ENCODE peak calls at places on chromosome 17, in four cellular contexts. W is lower leg skin, O is IMR-90, K is PC-9. P is an unnamed sample.
A peak's percentile ranks its signal among the peaks of the same experiment; 100 is the strongest.

GRCh38 chr17:17750881-17751280 is 69.6 kb downstream of the RAI1 start:
- DNase-seq in W (no peak), O (no peak), K (peak; percentile 32), P (peak; percentile 74)

GRCh38 chr17:43834106-43834505 is 1.2 kb upstream of the MPP3 start:
- DNase-seq in W (peak; percentile 41), O (peak; percentile 25), K (peak; percentile 51), P (no peak)

GRCh38 chr17:18944646-18945045 is 7.3 kb upstream of the SLC5A10 start:
- DNase-seq in W (no peak), O (no peak), K (no peak), P (no peak)

GRCh38 chr17:51427259-51428255 is 167.2 kb downstream of the UTP18 start:
- DNase-seq in W (no peak), O (no peak), K (no peak), P (peak; percentile 43)

GRCh38 chr17:82492647-82493516 is 26.6 kb upstream of the FOXK2 start:
- DNase-seq in W (no peak), O (peak; percentile 76), K (peak; percentile 63), P (no peak)

GRCh38 chr17:27793168-27793905 is 7.0 kb downstream of the NOS2 start:
- DNase-seq in W (no peak), O (no peak), K (no peak), P (no peak)

GRCh38 chr17:77327566-77328463 is 187.0 kb downstream of the SEC14L1 start:
- DNase-seq in W (no peak), O (no peak), K (no peak), P (no peak)

GRCh38 chr17:70447588-70447987 is 278.3 kb downstream of the KCNJ2 start:
- DNase-seq in W (no peak), O (no peak), K (no peak), P (no peak)

GRCh38 chr17:81385320-81386111 is 9.7 kb upstream of the BAHCC1 start:
- DNase-seq in W (no peak), O (no peak), K (no peak), P (no peak)

GRCh38 chr17:50591338-50591737 is 30.8 kb downstream of the CACNA1G start:
- DNase-seq in W (no peak), O (no peak), K (no peak), P (no peak)

GRCh38 chr17:56707312-56708219 is 114.1 kb downstream of the NOG start:
- DNase-seq in W (no peak), O (peak; percentile 65), K (no peak), P (no peak)

GRCh38 chr17:27496501-27496943 is 40.3 kb downstream of the KSR1 start:
- DNase-seq in W (no peak), O (no peak), K (no peak), P (peak; percentile 63)

GRCh38 chr17:62760888-62761267 is 47.2 kb downstream of the MARCHF10 start:
- DNase-seq in W (no peak), O (no peak), K (peak; percentile 54), P (no peak)

GRCh38 chr17:15334266-15334665 is 7.1 kb downstream of the TEKT3 start:
- DNase-seq in W (no peak), O (no peak), K (peak; percentile 32), P (no peak)

DNA sequence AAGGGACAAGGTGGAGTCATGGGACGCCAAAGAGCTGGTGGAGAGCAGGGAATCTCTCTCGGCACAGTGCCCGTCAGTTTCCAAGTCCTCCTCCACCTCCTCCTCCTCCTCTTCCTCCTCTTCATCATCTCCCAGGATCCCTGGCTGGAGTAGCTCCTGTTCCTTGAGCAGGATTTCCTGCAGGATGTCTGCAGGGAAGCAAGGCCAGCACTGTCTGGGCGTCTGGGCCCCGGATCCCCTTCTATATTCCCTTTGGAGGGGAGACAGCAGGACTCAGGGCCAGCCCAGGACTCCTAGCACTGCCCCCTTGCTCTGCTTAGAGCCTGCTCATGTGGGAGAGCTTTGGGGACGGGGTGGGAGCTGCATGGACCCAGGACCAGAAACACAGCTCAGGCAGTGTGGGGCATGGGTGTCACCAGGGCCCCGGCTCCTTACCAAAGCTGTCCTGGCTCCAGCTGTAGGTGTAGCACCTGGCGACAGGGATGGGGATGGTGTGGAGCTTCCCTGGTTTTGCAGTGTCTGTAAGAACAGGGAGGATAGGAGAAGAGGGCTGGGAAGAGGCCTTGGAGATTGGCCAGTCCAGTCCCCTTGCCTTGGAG is 21.3 kb upstream of the PIK3R6 start:
- DNase-seq in W (no peak), O (no peak), K (no peak), P (no peak)
- TF ChIP-seq CTCF in W (no peak), O (no peak), K (no peak), P (no peak)

DNA sequence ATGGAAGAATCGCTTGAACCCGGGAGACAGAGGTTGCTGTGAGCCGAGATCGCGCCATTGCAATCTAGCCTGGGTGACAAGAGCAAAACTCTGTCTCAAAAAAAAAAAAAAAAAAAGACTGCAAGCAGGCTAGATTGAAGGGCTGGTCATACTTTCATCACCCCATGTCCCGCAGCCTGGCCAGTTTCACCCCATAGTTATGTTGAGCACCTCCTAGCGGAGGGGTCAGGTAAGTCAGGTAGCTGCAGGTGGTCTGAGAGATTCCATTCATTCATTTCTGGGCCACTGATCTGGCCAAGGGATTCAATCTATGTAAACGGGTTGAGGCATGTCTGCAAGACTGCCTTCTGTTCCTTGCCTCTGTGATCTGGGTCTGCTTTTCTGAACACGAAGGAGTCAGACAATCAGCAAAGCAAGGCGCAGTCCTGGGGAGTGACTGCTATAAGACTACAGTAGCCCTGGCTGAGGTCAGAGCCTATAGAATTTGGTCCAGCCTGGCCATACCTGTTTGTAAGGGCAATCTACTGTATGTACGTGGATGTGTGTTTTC is 23.6 kb upstream of the BPTF start:
- DNase-seq in W (no peak), O (no peak), K (no peak), P (no peak)
- TF ChIP-seq CTCF in W (no peak), O (no peak), K (peak; percentile 21), P (no peak)

GRCh38 chr17:7841622-7842379 is 7.8 kb downstream of the KDM6B start:
- DNase-seq in W (peak; percentile 88), O (peak; percentile 91), K (peak; percentile 58), P (peak; percentile 78)
- TF ChIP-seq CTCF in W (peak; percentile 32), O (peak; percentile 34), K (no peak), P (peak; percentile 18)

DNA sequence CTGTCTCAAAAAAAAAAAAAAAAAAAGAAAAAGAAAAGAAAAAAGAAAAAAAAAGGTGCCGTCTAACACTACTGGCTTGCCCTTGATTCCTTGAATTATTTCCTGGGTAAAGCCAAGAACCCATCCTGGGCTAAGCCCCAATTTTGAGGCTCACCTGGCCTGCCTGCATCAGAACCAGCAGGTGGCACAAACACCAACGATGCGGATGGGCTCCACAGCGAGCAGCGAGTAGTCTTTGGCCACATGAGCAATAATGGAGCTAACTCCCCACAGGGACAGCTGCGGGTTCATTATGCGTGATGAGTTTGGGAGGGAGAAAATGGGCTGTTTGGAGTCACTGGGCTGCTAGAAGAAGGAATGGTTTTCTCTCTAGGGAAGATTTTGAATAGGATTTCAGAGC is 91.1 kb downstream of the ASIC2 start:
- DNase-seq in W (no peak), O (no peak), K (no peak), P (no peak)
- TF ChIP-seq CTCF in W (no peak), O (no peak), K (no peak), P (no peak)

DNA sequence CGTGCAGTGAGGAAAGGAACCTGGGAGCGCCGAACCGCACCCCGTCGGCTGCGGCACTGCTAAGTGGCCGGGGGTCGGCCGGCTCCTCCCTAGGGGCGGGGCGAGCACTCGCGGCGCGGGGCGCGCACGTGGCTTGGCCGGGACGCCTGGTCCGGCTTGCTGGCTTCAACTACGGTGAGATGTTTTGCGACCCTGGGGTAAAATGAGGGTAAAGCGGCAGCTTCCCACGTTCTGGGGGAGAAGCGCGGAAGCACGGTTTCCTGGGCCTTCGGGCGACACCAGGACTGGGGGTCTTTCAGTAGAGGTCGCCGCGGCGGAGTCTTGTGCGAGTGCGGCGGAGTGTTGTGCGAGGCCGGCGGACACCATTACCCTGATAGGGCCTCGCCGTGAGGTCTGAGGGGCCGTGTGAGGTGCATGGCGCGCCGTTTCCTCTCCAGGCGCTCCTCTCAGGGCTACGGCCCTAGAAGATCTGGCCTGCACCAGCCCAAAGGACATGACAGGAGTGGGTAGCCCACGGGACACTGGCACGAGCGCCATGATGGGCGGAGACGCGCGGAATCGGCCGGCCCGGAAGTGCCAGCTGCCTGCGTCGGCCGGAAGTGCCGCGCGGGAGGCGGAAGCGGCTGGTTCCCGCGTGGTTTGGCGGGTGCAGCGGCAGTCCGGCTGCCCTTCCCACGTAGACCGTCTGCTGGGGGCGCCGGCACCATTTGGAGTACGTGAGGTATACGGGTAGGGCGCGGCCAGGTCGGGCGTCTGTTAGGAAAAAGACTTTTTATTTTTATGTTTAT is at the start of gene PIGW:
- DNase-seq in W (peak; percentile 81), O (peak; percentile 85), K (peak; percentile 82), P (peak; percentile 92)
- TF ChIP-seq CTCF in W (no peak), O (no peak), K (no peak), P (peak; percentile 31)

GRCh38 chr17:42798383-42799380 is at the start of the genes CNTD1 and COA3:
- DNase-seq in W (peak; percentile 68), O (peak; percentile 80), K (peak; percentile 72), P (peak; percentile 94)
- TF ChIP-seq CTCF in W (no peak), O (peak; percentile 16), K (no peak), P (no peak)

DNA sequence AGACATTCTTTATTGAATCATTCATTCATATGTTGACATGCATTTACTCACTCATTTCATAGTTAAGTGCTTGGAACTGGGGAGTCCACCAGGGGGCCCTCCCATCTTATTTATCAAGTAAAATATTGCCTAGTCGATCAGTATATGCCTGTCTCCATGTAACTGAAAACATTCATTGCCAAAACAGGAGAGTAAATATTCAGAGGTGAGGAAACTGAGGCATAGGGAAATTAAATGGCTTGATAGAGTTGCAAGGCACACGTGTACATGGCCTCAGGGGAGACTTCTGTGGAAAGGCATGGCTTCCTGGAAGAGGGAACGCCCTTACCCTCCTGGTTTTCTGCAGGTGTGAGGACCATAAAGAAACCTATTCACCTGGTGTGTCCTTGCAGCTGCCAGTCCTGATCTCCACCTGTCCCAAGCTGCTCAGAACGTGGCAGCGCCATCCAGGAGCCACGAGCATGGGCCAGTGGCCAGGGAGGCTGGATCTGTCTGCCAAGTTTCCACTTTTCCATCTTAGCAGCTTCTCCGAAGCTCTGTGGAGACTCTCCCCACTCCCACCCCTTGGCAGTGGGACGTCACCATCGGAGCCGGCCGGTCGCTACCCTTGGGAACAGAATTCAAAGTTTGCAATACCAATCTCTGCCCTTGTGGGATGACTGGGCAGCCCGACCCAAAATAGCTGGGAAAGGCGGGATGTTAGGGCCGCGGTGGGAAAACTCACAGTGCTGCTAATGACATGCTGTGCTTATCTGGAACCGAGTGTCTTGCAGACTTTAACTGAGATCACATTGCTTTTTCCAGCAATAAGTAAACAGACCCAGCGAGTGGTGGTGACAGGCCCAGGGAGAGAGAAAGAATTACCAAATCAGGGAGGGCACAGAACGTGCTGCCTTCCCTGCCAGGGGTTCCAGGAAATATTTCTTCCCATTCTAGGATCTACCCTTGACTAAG is 4.1 kb upstream of the C1QTNF1 start:
- DNase-seq in W (peak; percentile 73), O (peak; percentile 78), K (peak; percentile 47), P (no peak)
- TF ChIP-seq CTCF in W (no peak), O (peak; percentile 89), K (peak; percentile 78), P (peak; percentile 37)

P was measured in GM10248.